ENCODE peak calls at places on chromosomes 13 and 19, in ten cellular contexts. N, C, Q, L, X, A, I, U, E and H are unnamed samples.

GRCh38 chr13:22880756-22881701 is 299.8 kb upstream of the SGCG start:
- ATAC-seq in Q (no peak), A (no peak), C (peak; percentile 85), E (no peak), X (no peak), I (no peak), L (no peak), U (no peak), N (no peak), H (no peak)

GRCh38 chr13:38952827-38953226 is 37.8 kb downstream of the STOML3 start:
- ATAC-seq in I (no peak), E (no peak), A (no peak), U (no peak), N (no peak), X (no peak), Q (no peak), L (no peak), C (no peak), H (no peak)

GRCh38 chr19:37346091-37346490 is 24.8 kb upstream of the ZNF527 start:
- ATAC-seq in X (no peak), Q (peak; percentile 57), U (no peak), I (no peak), N (no peak), A (no peak), E (peak; percentile 53), L (no peak), C (no peak), H (no peak)

GRCh38 chr13:113935081-113935511 is 38.8 kb downstream of the C13orf46 start:
- ATAC-seq in U (no peak), X (no peak), E (no peak), N (no peak), I (no peak), A (no peak), C (peak; percentile 76), L (no peak), Q (no peak), H (no peak)

GRCh38 chr13:51663980-51664957 is 80.0 kb downstream of the WDFY2 start:
- ATAC-seq in L (no peak), X (no peak), N (no peak), A (peak; percentile 47), C (no peak), I (no peak), U (no peak), Q (peak; percentile 59), E (no peak), H (peak; percentile 92)

GRCh38 chr19:47824396-47824795 is 2.7 kb downstream of the CRX start:
- ATAC-seq in A (no peak), N (no peak), I (no peak), X (no peak), Q (no peak), E (no peak), L (no peak), U (no peak), C (peak; percentile 47), H (no peak)

GRCh38 chr13:99172951-99173350 is 27.7 kb upstream of the UBAC2 start:
- ATAC-seq in L (no peak), E (no peak), Q (no peak), A (no peak), N (no peak), C (no peak), X (no peak), I (no peak), U (no peak), H (no peak)

GRCh38 chr19:6259312-6259861 is 20.4 kb downstream of the MLLT1 start:
- ATAC-seq in U (no peak), N (no peak), C (no peak), I (no peak), Q (peak; percentile 29), L (peak; percentile 68), A (no peak), X (no peak), E (no peak), H (no peak)

GRCh38 chr13:79457948-79458347 is 23.0 kb upstream of the NDFIP2 start:
- ATAC-seq in C (no peak), E (no peak), L (no peak), I (peak; percentile 83), N (no peak), A (no peak), Q (no peak), U (peak; percentile 76), X (peak; percentile 98), H (peak; percentile 69)

GRCh38 chr19:17564783-17565182 is 9.3 kb downstream of the COLGALT1 start:
- ATAC-seq in Q (no peak), X (no peak), I (no peak), U (no peak), N (no peak), L (no peak), E (no peak), A (no peak), C (no peak), H (no peak)

GRCh38 chr13:48939728-48940127 is 36.0 kb upstream of the FNDC3A start:
- ATAC-seq in L (no peak), X (no peak), N (no peak), E (no peak), I (no peak), A (no peak), Q (no peak), U (no peak), C (no peak), H (no peak)

GRCh38 chr19:4988770-4989251 is 19.9 kb downstream of the KDM4B start:
- ATAC-seq in I (no peak), C (peak; percentile 16), A (no peak), E (peak; percentile 22), N (peak; percentile 13), X (peak; percentile 83), U (no peak), L (peak; percentile 29), Q (peak; percentile 51), H (peak; percentile 7)

GRCh38 chr19:40256511-40256910 is 28.6 kb downstream of the AKT2 start:
- ATAC-seq in Q (no peak), N (no peak), I (no peak), X (no peak), A (no peak), U (no peak), C (no peak), L (no peak), E (no peak), H (peak; percentile 7)

GRCh38 chr13:60441761-60442160 is 44.7 kb downstream of the TDRD3 start:
- ATAC-seq in Q (no peak), I (no peak), N (peak; percentile 94), L (no peak), E (no peak), A (no peak), X (no peak), C (no peak), U (no peak), H (no peak)

GRCh38 chr13:29888306-29888705 is 37.9 kb upstream of the UBL3 start:
- ATAC-seq in A (no peak), I (no peak), N (no peak), C (no peak), X (no peak), L (no peak), Q (no peak), U (no peak), E (no peak), H (no peak)

GRCh38 chr13:55990631-55991030 is 1150.1 kb upstream of the PRR20A start:
- ATAC-seq in L (no peak), U (no peak), I (no peak), C (no peak), N (no peak), Q (no peak), X (no peak), E (no peak), A (no peak), H (no peak)

GRCh38 chr19:16849168-16849567 is 20.0 kb downstream of the SIN3B start:
- ATAC-seq in C (no peak), E (no peak), X (no peak), L (no peak), A (no peak), N (peak; percentile 90), I (no peak), Q (no peak), U (no peak), H (peak; percentile 34)

GRCh38 chr19:35288331-35288730 is 3.6 kb upstream of the MAG start:
- ATAC-seq in L (no peak), Q (no peak), X (no peak), N (no peak), I (no peak), E (no peak), A (no peak), U (no peak), C (no peak), H (no peak)

GRCh38 chr13:53170910-53171309 is 142.3 kb downstream of the OLFM4 start:
- ATAC-seq in U (no peak), X (no peak), A (no peak), E (no peak), Q (no peak), L (no peak), N (no peak), C (no peak), I (no peak), H (no peak)

GRCh38 chr19:35059006-35059798 is 17.7 kb downstream of the HPN start:
- ATAC-seq in L (no peak), E (no peak), Q (no peak), X (no peak), N (no peak), A (no peak), I (no peak), U (no peak), C (peak; percentile 6), H (no peak)

GRCh38 chr19:50331187-50332013 is 2.2 kb upstream of the KCNC3 start:
- ATAC-seq in E (no peak), U (no peak), N (no peak), X (no peak), A (no peak), L (no peak), I (no peak), Q (no peak), C (no peak), H (no peak)

GRCh38 chr19:3494051-3494450 is 6.4 kb downstream of the DOHH start:
- ATAC-seq in N (peak; percentile 60), U (peak; percentile 82), Q (no peak), C (peak; percentile 99), A (no peak), L (peak; percentile 56), I (peak; percentile 77), E (peak; percentile 16), X (peak; percentile 84), H (peak; percentile 27)

GRCh38 chr19:35024095-35024494 is 6.2 kb upstream of the SCN1B start:
- ATAC-seq in U (no peak), L (no peak), A (no peak), N (no peak), E (no peak), C (no peak), X (no peak), I (no peak), Q (no peak), H (no peak)

GRCh38 chr13:105445793-105446192 is 1089.7 kb downstream of the EFNB2 start:
- ATAC-seq in A (no peak), N (no peak), L (no peak), I (no peak), E (no peak), Q (no peak), U (no peak), C (no peak), X (no peak), H (no peak)

GRCh38 chr19:2171349-2172145 is 7.8 kb downstream of the DOT1L start:
- ATAC-seq in L (peak; percentile 7), U (peak; percentile 93), X (no peak), A (peak; percentile 95), Q (no peak), I (peak; percentile 96), C (peak; percentile 60), N (peak; percentile 10), E (no peak), H (no peak)

GRCh38 chr13:38590796-38591507 is 95.9 kb upstream of the FREM2 start:
- ATAC-seq in C (no peak), N (no peak), A (no peak), X (no peak), U (no peak), I (no peak), L (peak; percentile 78), E (no peak), Q (peak; percentile 82), H (no peak)

GRCh38 chr19:10228925-10229324 is 2.2 kb downstream of the S1PR2 start:
- ATAC-seq in C (peak; percentile 5), E (no peak), X (no peak), L (no peak), N (no peak), I (no peak), U (no peak), A (no peak), Q (no peak), H (no peak)

GRCh38 chr13:113916330-113916815 is 52.5 kb upstream of the GAS6 start:
- ATAC-seq in N (no peak), C (no peak), U (no peak), E (no peak), X (no peak), A (no peak), L (no peak), Q (no peak), I (no peak), H (peak; percentile 42)